ENCODE peak calls at places on chromosome 11, in four cellular contexts. E is HFFc6, I is lung microvascular endothelial cell, Q is AML-193. F is an unnamed sample.

GRCh38 chr11:126815111-126815510 is 185.5 kb downstream of the KIRREL3 start:
- DNase-seq in E (peak), I (no peak), Q (no peak), F (peak)

GRCh38 chr11:32479291-32479690 is 44.0 kb upstream of the WT1 start:
- DNase-seq in E (no peak), I (no peak), Q (no peak), F (no peak)

GRCh38 chr11:112773256-112773655 is 188.0 kb upstream of the NCAM1 start:
- DNase-seq in E (no peak), I (no peak), Q (no peak), F (no peak)

GRCh38 chr11:120061036-120061760 is 76.7 kb downstream of the TRIM29 start:
- DNase-seq in E (peak), I (no peak), Q (no peak), F (peak)

GRCh38 chr11:69301491-69302401 is 7.8 kb downstream of the MYEOV start:
- DNase-seq in E (peak), I (peak), Q (peak), F (peak)

GRCh38 chr11:36012979-36013378 is 69.1 kb downstream of the LDLRAD3 start:
- DNase-seq in E (no peak), I (no peak), Q (no peak), F (no peak)

GRCh38 chr11:133040289-133040893 is 491.9 kb downstream of the OPCML start:
- DNase-seq in E (peak), I (no peak), Q (no peak), F (peak)

GRCh38 chr11:103395612-103396011 is 286.4 kb downstream of the DYNC2H1 start:
- DNase-seq in E (peak), I (peak), Q (no peak), F (peak)

GRCh38 chr11:134181707-134182106 is 42.1 kb downstream of the NCAPD3 start:
- DNase-seq in E (peak), I (no peak), Q (no peak), F (peak)

F was measured in foreskin fibroblast.